ENCODE peak calls at places on chromosomes 1 and 21, in eight cellular contexts. G is cardiac muscle cell, M is testis, O is HCT116, F is PC-3, T is astrocyte, I is PC-9, V is left ventricle myocardium inferior. S is an unnamed sample. For H3K4me1, the result is how much of the 10 kb centered on the place peaks cover.

GRCh38 chr1:19949016-19949415 is 25.6 kb upstream of the PLA2G2E start:
- DNase-seq in G (peak), M (no peak), O (peak), F (peak), T (peak), I (peak), V (no peak), S (no peak)

GRCh38 chr1:68570859-68571258 is 74.0 kb upstream of the DEPDC1 start:
- DNase-seq in G (peak), M (no peak), O (no peak), F (peak), T (no peak), I (no peak), V (no peak), S (no peak)

GRCh38 chr1:16334655-16335340 is 17.5 kb downstream of the FBXO42 start:
- DNase-seq in G (no peak), M (no peak), O (no peak), F (peak), T (no peak), I (peak), V (no peak), S (no peak)

GRCh38 chr1:186236921-186237320 is 138.1 kb downstream of the TPR start:
- DNase-seq in G (peak), M (no peak), O (peak), F (peak), T (peak), I (peak), V (no peak), S (no peak)

GRCh38 chr1:172530000-172530399 is 3.0 kb upstream of the SUCO start:
- DNase-seq in G (no peak), M (no peak), O (no peak), F (peak), T (no peak), I (peak), V (no peak), S (no peak)

GRCh38 chr1:228018125-228018398 is 11.3 kb downstream of the WNT3A start:
- DNase-seq in G (no peak), M (no peak), O (no peak), F (no peak), T (no peak), I (no peak), V (peak), S (no peak)

GRCh38 chr1:116168277-116169032 is 57.3 kb downstream of the MAB21L3 start:
- DNase-seq in G (peak), M (peak), O (no peak), F (no peak), T (no peak), I (peak), V (peak), S (peak)

GRCh38 chr1:62398377-62398776 is 38.5 kb upstream of the USP1 start:
- DNase-seq in G (peak), M (no peak), O (no peak), F (peak), T (peak), I (peak), V (no peak), S (no peak)

GRCh38 chr1:191671236-191671635 is 487.0 kb upstream of the RGS18 start:
- DNase-seq in G (no peak), M (no peak), O (no peak), F (peak), T (peak), I (no peak), V (no peak), S (no peak)

GRCh38 chr1:198529414-198529813 is 11.1 kb downstream of the ATP6V1G3 start:
- DNase-seq in G (peak), M (no peak), O (no peak), F (peak), T (peak), I (no peak), V (no peak), S (no peak)

GRCh38 chr1:99956755-99957154 is 13.0 kb upstream of the SLC35A3 start:
- DNase-seq in G (peak), M (no peak), O (no peak), F (no peak), T (no peak), I (no peak), V (no peak), S (no peak)

GRCh38 chr1:235920596-235921375 is 54.1 kb upstream of the LYST start:
- DNase-seq in G (peak), M (no peak), O (no peak), F (no peak), T (peak), I (peak), V (no peak), S (no peak)

GRCh38 chr1:8421721-8422120 is 103.8 kb downstream of the SLC45A1 start:
- DNase-seq in G (peak), M (no peak), O (no peak), F (no peak), T (no peak), I (no peak), V (no peak), S (no peak)

GRCh38 chr21:42362700-42363099 is 3.6 kb downstream of the TFF1 start:
- DNase-seq in G (no peak), M (no peak), O (no peak), F (no peak), T (no peak), I (no peak), V (no peak), S (peak)

GRCh38 chr21:44392185-44392584 is 38.8 kb downstream of the TRPM2 start:
- DNase-seq in G (no peak), M (peak), O (no peak), F (no peak), T (no peak), I (no peak), V (no peak), S (no peak)

DNA sequence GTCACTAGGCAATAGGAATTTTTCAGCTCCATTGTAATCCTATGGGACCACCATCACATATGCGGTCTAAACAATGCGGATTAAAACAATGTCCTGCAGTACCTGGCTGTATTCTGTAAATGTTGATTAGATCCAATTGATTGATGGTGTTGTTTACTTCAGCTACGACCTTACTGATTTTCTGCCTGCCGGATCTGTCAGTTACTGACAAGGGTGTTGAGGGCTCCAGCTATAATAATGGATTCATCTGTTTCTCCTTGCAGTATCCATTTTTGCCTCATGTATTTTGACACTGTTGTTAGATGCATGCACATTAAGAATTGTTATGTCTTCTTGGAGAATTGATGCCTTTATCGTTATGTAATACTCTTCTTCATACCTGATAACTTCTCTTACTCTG is 39.0 kb downstream of the RAP1A start:
- DNase-seq in G (no peak), M (no peak), O (no peak), F (no peak), T (no peak), I (no peak), V (no peak), S (no peak)
- H3K4me1 ChIP-seq in G (under half), M (under half), O (under half), F (under half), T (under half), I (under half), V (under half), S (under half)

GRCh38 chr1:205337481-205337880 is 15.9 kb upstream of the NUAK2 start:
- DNase-seq in G (no peak), M (no peak), O (no peak), F (no peak), T (no peak), I (no peak), V (no peak), S (peak)
- TF ChIP-seq CTCF in G (no peak), M (no peak), O (no peak), F (no peak), T (no peak), I (no peak), V (no peak), S (no peak)

DNA sequence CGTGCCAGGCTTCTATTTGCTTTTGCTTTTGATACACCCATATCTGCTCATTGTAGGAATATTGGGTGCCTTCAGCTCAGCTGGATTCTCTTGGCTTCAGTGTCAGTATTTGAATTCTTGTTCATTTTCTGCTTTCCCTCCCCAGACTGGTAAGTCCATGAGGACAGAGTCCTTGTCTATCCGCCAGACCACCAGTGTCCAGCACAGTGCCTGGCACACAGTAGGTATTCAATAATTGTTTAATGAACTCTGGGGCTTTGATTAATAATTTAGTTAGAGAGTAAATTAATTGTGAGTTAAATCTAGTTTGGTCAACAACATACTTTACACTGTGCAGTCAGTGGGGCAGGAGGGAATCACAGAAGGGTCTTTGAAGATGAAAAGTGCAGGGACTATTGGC is 119.0 kb upstream of the JUN start:
- DNase-seq in G (no peak), M (no peak), O (no peak), F (no peak), T (no peak), I (no peak), V (no peak), S (no peak)
- H3K4me3 ChIP-seq in G (no peak), M (no peak), O (peak), F (peak), T (peak), I (peak), V (peak), S (no peak)

DNA sequence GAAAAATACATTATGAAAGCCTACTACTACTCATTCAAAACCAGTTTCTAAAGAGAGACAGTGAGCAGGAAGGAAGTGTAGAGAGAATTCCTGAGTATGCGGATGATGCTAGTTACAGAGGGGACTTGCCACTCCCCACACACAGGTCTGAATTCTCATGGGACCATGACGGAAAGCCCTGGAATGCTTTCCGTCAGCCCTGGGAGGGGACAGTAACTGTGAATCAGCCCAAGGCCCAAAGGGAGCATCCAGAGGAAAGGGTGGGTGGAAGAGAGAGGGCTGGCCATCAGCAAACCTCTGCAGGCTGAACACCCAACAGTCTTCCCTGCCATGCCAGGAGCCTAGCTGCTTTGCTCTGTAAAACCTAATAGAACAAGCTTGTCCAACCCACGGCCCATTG is 36.4 kb downstream of the RCSD1 start:
- DNase-seq in G (peak), M (no peak), O (no peak), F (peak), T (peak), I (no peak), V (no peak), S (no peak)
- H3K4me1 ChIP-seq in G (half or more), M (under half), O (under half), F (under half), T (under half), I (under half), V (half or more), S (under half)

DNA sequence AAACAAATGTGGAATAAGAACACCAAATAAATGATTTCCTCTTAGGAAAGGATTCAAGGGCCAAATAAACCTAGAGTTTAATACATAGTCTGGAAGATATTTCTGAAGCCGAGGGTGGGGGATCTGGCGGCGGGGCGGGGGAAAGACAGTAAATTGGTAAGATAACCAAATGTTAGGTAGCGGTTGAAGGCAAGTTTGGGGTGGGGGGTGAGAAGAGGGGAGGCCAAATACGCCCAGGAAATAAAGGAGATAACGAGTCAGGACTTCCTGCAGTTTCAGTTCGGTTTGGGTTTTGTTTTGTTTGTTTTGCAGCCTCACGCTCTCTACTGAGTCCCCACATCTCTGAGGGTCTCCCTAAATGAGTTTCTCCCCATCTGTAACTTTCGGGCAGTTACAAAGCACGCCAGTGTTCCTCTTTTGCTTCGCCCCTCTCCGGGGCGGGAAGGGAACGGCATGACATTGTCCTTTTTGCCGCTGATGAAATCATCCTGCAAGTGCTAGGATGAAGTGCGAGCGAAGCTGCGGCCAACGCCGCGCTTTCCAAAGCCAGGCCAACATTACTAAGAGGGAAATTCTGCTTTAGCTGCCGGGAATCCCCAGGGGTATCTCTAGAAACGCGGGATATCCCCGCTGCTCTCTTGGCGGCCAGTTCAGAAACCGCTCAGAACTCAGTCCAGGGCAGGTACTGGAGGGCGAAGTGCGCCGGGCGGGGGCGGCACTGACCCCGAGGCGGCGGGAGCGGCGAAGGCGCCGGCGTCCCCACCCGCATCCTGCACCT is 811 bp downstream of the NIBAN1 start:
- DNase-seq in G (peak), M (peak), O (no peak), F (peak), T (peak), I (peak), V (peak), S (peak)
- TF ChIP-seq CTCF in G (no peak), M (no peak), O (no peak), F (no peak), T (no peak), I (no peak), V (no peak), S (no peak)

S was measured in thyroid gland.